ENCODE peak calls at places on chromosomes 1 and 21, in six cellular contexts. One of them, this sample, is unnamed.

GRCh38 chr1:94729287-94729686 is 90.9 kb upstream of the SLC44A3 start:
- DNase-seq in thoracic aorta: no peak
- DNase-seq in AG09309: peak
- DNase-seq in body of pancreas: no peak
- DNase-seq in neural crest cell: no peak
- DNase-seq in astrocyte of the cerebellum: peak
- DNase-seq in this sample: peak

GRCh38 chr1:4650486-4650885 is 3.9 kb upstream of the AJAP1 start:
- DNase-seq in thoracic aorta: no peak
- DNase-seq in AG09309: no peak
- DNase-seq in body of pancreas: no peak
- DNase-seq in neural crest cell: no peak
- DNase-seq in astrocyte of the cerebellum: no peak
- DNase-seq in this sample: no peak

GRCh38 chr1:111184648-111185047 is 15.8 kb downstream of the DENND2D start:
- DNase-seq in thoracic aorta: no peak
- DNase-seq in AG09309: no peak
- DNase-seq in body of pancreas: no peak
- DNase-seq in neural crest cell: no peak
- DNase-seq in astrocyte of the cerebellum: no peak
- DNase-seq in this sample: no peak

GRCh38 chr1:153734380-153735089 is 6.7 kb downstream of the INTS3 start:
- DNase-seq in thoracic aorta: no peak
- DNase-seq in AG09309: no peak
- DNase-seq in body of pancreas: no peak
- DNase-seq in neural crest cell: no peak
- DNase-seq in astrocyte of the cerebellum: no peak
- DNase-seq in this sample: no peak

GRCh38 chr1:161198877-161199431 is at the start of gene ADAMTS4:
- DNase-seq in thoracic aorta: no peak
- DNase-seq in AG09309: peak
- DNase-seq in body of pancreas: peak
- DNase-seq in neural crest cell: no peak
- DNase-seq in astrocyte of the cerebellum: no peak
- DNase-seq in this sample: peak

GRCh38 chr1:3380465-3380864 is 74.0 kb upstream of the ARHGEF16 start:
- DNase-seq in thoracic aorta: no peak
- DNase-seq in AG09309: no peak
- DNase-seq in body of pancreas: no peak
- DNase-seq in neural crest cell: no peak
- DNase-seq in astrocyte of the cerebellum: no peak
- DNase-seq in this sample: no peak

GRCh38 chr1:59077739-59078503 is 219.0 kb upstream of the FGGY start:
- DNase-seq in thoracic aorta: no peak
- DNase-seq in AG09309: no peak
- DNase-seq in body of pancreas: no peak
- DNase-seq in neural crest cell: no peak
- DNase-seq in astrocyte of the cerebellum: no peak
- DNase-seq in this sample: no peak

GRCh38 chr1:14934867-14935266 is 218.7 kb upstream of the TMEM51 start:
- DNase-seq in thoracic aorta: no peak
- DNase-seq in AG09309: no peak
- DNase-seq in body of pancreas: no peak
- DNase-seq in neural crest cell: no peak
- DNase-seq in astrocyte of the cerebellum: no peak
- DNase-seq in this sample: no peak

GRCh38 chr1:200901796-200902444 is 7.2 kb downstream of the INAVA start:
- DNase-seq in thoracic aorta: no peak
- DNase-seq in AG09309: no peak
- DNase-seq in body of pancreas: no peak
- DNase-seq in neural crest cell: no peak
- DNase-seq in astrocyte of the cerebellum: no peak
- DNase-seq in this sample: no peak

GRCh38 chr1:245290836-245291235 is 136.1 kb downstream of the KIF26B start:
- DNase-seq in thoracic aorta: no peak
- DNase-seq in AG09309: no peak
- DNase-seq in body of pancreas: no peak
- DNase-seq in neural crest cell: no peak
- DNase-seq in astrocyte of the cerebellum: no peak
- DNase-seq in this sample: no peak

GRCh38 chr1:33985656-33986055 is 121.8 kb downstream of the HMGB4 start:
- DNase-seq in thoracic aorta: peak
- DNase-seq in AG09309: no peak
- DNase-seq in body of pancreas: no peak
- DNase-seq in neural crest cell: no peak
- DNase-seq in astrocyte of the cerebellum: no peak
- DNase-seq in this sample: no peak

GRCh38 chr1:239951518-239952130 is 140.1 kb upstream of the FMN2 start:
- DNase-seq in thoracic aorta: peak
- DNase-seq in AG09309: peak
- DNase-seq in body of pancreas: peak
- DNase-seq in neural crest cell: peak
- DNase-seq in astrocyte of the cerebellum: peak
- DNase-seq in this sample: peak

GRCh38 chr1:224635356-224635755 is 19.2 kb downstream of the CNIH3 start:
- DNase-seq in thoracic aorta: no peak
- DNase-seq in AG09309: peak
- DNase-seq in body of pancreas: peak
- DNase-seq in neural crest cell: no peak
- DNase-seq in astrocyte of the cerebellum: peak
- DNase-seq in this sample: no peak

GRCh38 chr1:41810446-41810845 is 108.3 kb downstream of the HIVEP3 start:
- DNase-seq in thoracic aorta: no peak
- DNase-seq in AG09309: no peak
- DNase-seq in body of pancreas: no peak
- DNase-seq in neural crest cell: peak
- DNase-seq in astrocyte of the cerebellum: peak
- DNase-seq in this sample: peak

GRCh38 chr1:94325379-94326302 is 88.3 kb upstream of the ARHGAP29 start:
- DNase-seq in thoracic aorta: no peak
- DNase-seq in AG09309: peak
- DNase-seq in body of pancreas: peak
- DNase-seq in neural crest cell: no peak
- DNase-seq in astrocyte of the cerebellum: peak
- DNase-seq in this sample: peak

GRCh38 chr1:28246427-28246832 is 10.5 kb downstream of the ATP5IF1 start:
- DNase-seq in thoracic aorta: no peak
- DNase-seq in AG09309: no peak
- DNase-seq in body of pancreas: peak
- DNase-seq in neural crest cell: no peak
- DNase-seq in astrocyte of the cerebellum: no peak
- DNase-seq in this sample: no peak

GRCh38 chr1:159066108-159066507 is 10.5 kb downstream of the AIM2 start:
- DNase-seq in thoracic aorta: no peak
- DNase-seq in AG09309: no peak
- DNase-seq in body of pancreas: no peak
- DNase-seq in neural crest cell: no peak
- DNase-seq in astrocyte of the cerebellum: no peak
- DNase-seq in this sample: no peak

GRCh38 chr1:157105988-157106812 is 6.6 kb upstream of the ETV3L start:
- DNase-seq in thoracic aorta: no peak
- DNase-seq in AG09309: peak
- DNase-seq in body of pancreas: peak
- DNase-seq in neural crest cell: no peak
- DNase-seq in astrocyte of the cerebellum: peak
- DNase-seq in this sample: peak

GRCh38 chr1:207603777-207604176 is 41.2 kb upstream of the CR1L start:
- DNase-seq in thoracic aorta: no peak
- DNase-seq in AG09309: no peak
- DNase-seq in body of pancreas: no peak
- DNase-seq in neural crest cell: no peak
- DNase-seq in astrocyte of the cerebellum: no peak
- DNase-seq in this sample: no peak

GRCh38 chr1:11847667-11848445 is at the start of gene NPPA:
- DNase-seq in thoracic aorta: no peak
- DNase-seq in AG09309: no peak
- DNase-seq in body of pancreas: no peak
- DNase-seq in neural crest cell: no peak
- DNase-seq in astrocyte of the cerebellum: no peak
- DNase-seq in this sample: no peak

GRCh38 chr1:177701654-177702353 is 268.1 kb downstream of the SEC16B start:
- DNase-seq in thoracic aorta: no peak
- DNase-seq in AG09309: no peak
- DNase-seq in body of pancreas: no peak
- DNase-seq in neural crest cell: no peak
- DNase-seq in astrocyte of the cerebellum: no peak
- DNase-seq in this sample: no peak

GRCh38 chr1:206728588-206728987 is 42.0 kb upstream of the IL19 start:
- DNase-seq in thoracic aorta: no peak
- DNase-seq in AG09309: no peak
- DNase-seq in body of pancreas: no peak
- DNase-seq in neural crest cell: no peak
- DNase-seq in astrocyte of the cerebellum: no peak
- DNase-seq in this sample: no peak

GRCh38 chr1:65503427-65503826 is 83.0 kb downstream of the LEPR start:
- DNase-seq in thoracic aorta: no peak
- DNase-seq in AG09309: no peak
- DNase-seq in body of pancreas: no peak
- DNase-seq in neural crest cell: no peak
- DNase-seq in astrocyte of the cerebellum: no peak
- DNase-seq in this sample: no peak

GRCh38 chr1:48227165-48228013 is 4.9 kb downstream of the SLC5A9 start:
- DNase-seq in thoracic aorta: no peak
- DNase-seq in AG09309: no peak
- DNase-seq in body of pancreas: no peak
- DNase-seq in neural crest cell: no peak
- DNase-seq in astrocyte of the cerebellum: no peak
- DNase-seq in this sample: no peak

GRCh38 chr1:101371259-101371658 is 134.4 kb downstream of the S1PR1 start:
- DNase-seq in thoracic aorta: no peak
- DNase-seq in AG09309: no peak
- DNase-seq in body of pancreas: no peak
- DNase-seq in neural crest cell: no peak
- DNase-seq in astrocyte of the cerebellum: no peak
- DNase-seq in this sample: peak

GRCh38 chr21:38327984-38328383 is 71.2 kb downstream of the KCNJ15 start:
- DNase-seq in thoracic aorta: no peak
- DNase-seq in AG09309: no peak
- DNase-seq in body of pancreas: no peak
- DNase-seq in neural crest cell: no peak
- DNase-seq in astrocyte of the cerebellum: no peak
- DNase-seq in this sample: no peak

GRCh38 chr1:171794085-171794484 is 12.6 kb downstream of the METTL13 start:
- DNase-seq in thoracic aorta: no peak
- DNase-seq in AG09309: no peak
- DNase-seq in body of pancreas: no peak
- DNase-seq in neural crest cell: no peak
- DNase-seq in astrocyte of the cerebellum: no peak
- DNase-seq in this sample: no peak

GRCh38 chr1:205571747-205572146 is 60.1 kb downstream of the ELK4 start:
- DNase-seq in thoracic aorta: no peak
- DNase-seq in AG09309: no peak
- DNase-seq in body of pancreas: no peak
- DNase-seq in neural crest cell: no peak
- DNase-seq in astrocyte of the cerebellum: no peak
- DNase-seq in this sample: no peak

GRCh38 chr1:166785987-166786386 is 53.3 kb upstream of the POGK start:
- DNase-seq in thoracic aorta: no peak
- DNase-seq in AG09309: no peak
- DNase-seq in body of pancreas: no peak
- DNase-seq in neural crest cell: no peak
- DNase-seq in astrocyte of the cerebellum: no peak
- DNase-seq in this sample: no peak

GRCh38 chr1:67683736-67684525 is 1.1 kb upstream of the GADD45A start:
- DNase-seq in thoracic aorta: no peak
- DNase-seq in AG09309: no peak
- DNase-seq in body of pancreas: peak
- DNase-seq in neural crest cell: no peak
- DNase-seq in astrocyte of the cerebellum: no peak
- DNase-seq in this sample: no peak

GRCh38 chr1:57367945-57368344 is 55.9 kb downstream of the DAB1 start:
- DNase-seq in thoracic aorta: no peak
- DNase-seq in AG09309: no peak
- DNase-seq in body of pancreas: no peak
- DNase-seq in neural crest cell: no peak
- DNase-seq in astrocyte of the cerebellum: no peak
- DNase-seq in this sample: no peak

GRCh38 chr1:57369889-57370288 is 54.0 kb downstream of the DAB1 start:
- DNase-seq in thoracic aorta: no peak
- DNase-seq in AG09309: no peak
- DNase-seq in body of pancreas: no peak
- DNase-seq in neural crest cell: no peak
- DNase-seq in astrocyte of the cerebellum: no peak
- DNase-seq in this sample: no peak
- TF ChIP-seq CTCF in thoracic aorta: no peak
- TF ChIP-seq CTCF in AG09309: no peak
- TF ChIP-seq CTCF in body of pancreas: no peak
- TF ChIP-seq CTCF in neural crest cell: no peak
- TF ChIP-seq CTCF in astrocyte of the cerebellum: no peak
- TF ChIP-seq CTCF in this sample: no peak

DNA sequence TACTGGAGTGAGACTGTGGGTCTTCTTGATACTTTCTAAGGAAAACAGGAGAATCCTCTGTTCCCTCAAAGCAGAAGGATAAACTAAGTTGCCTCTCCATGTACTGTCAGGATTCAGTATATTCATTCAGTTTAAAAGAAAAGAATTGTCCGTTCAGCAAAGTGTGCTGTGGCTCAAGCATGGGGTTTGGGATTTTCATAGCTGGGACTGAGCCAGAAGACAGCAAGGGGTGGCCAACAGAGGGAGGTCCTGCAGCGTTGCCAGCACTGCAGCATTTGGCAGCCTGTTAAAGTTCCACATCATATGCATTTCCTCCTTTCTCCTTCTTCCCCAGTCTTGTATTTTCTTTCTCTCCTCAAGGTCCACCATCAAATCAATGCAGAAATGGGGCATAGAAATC is 75.1 kb downstream of the DTL start:
- DNase-seq in thoracic aorta: no peak
- DNase-seq in AG09309: no peak
- DNase-seq in body of pancreas: peak
- DNase-seq in neural crest cell: no peak
- DNase-seq in astrocyte of the cerebellum: peak
- DNase-seq in this sample: no peak
- TF ChIP-seq CTCF in thoracic aorta: no peak
- TF ChIP-seq CTCF in AG09309: peak
- TF ChIP-seq CTCF in body of pancreas: no peak
- TF ChIP-seq CTCF in neural crest cell: no peak
- TF ChIP-seq CTCF in astrocyte of the cerebellum: peak
- TF ChIP-seq CTCF in this sample: no peak

GRCh38 chr1:242738702-242739225 is 214.3 kb upstream of the PLD5 start:
- DNase-seq in thoracic aorta: no peak
- DNase-seq in AG09309: no peak
- DNase-seq in body of pancreas: no peak
- DNase-seq in neural crest cell: no peak
- DNase-seq in astrocyte of the cerebellum: no peak
- DNase-seq in this sample: no peak
- TF ChIP-seq CTCF in thoracic aorta: no peak
- TF ChIP-seq CTCF in AG09309: no peak
- TF ChIP-seq CTCF in body of pancreas: no peak
- TF ChIP-seq CTCF in neural crest cell: no peak
- TF ChIP-seq CTCF in astrocyte of the cerebellum: no peak
- TF ChIP-seq CTCF in this sample: no peak

DNA sequence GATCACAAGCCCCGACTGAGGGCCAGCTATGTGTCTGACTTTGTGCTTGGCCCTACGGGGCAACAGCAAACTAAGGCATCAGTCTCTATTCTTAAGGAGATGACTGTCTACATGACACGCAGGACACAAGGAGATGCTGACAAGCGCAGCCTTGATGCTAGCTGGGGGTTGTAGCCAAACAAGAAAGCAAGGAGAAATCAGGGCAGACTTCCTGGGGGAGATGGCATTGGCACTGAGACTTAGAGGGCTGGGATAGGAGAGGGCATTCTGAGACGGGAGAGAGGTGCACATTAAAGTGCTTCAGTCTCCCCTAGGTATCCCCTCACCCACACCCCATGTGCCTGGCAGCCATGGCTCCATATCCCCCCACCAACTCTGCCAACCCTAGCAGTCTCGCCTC is 210.8 kb upstream of the POU3F1 start:
- DNase-seq in thoracic aorta: no peak
- DNase-seq in AG09309: no peak
- DNase-seq in body of pancreas: no peak
- DNase-seq in neural crest cell: no peak
- DNase-seq in astrocyte of the cerebellum: no peak
- DNase-seq in this sample: no peak
- TF ChIP-seq CTCF in thoracic aorta: no peak
- TF ChIP-seq CTCF in AG09309: no peak
- TF ChIP-seq CTCF in body of pancreas: no peak
- TF ChIP-seq CTCF in neural crest cell: no peak
- TF ChIP-seq CTCF in astrocyte of the cerebellum: no peak
- TF ChIP-seq CTCF in this sample: no peak

This sample was measured in AG04450.